ENCODE peak calls at places on chromosomes 13 and 19, in seven cellular contexts. W is Caco-2, R is astrocyte of the spinal cord, N is IMR-90, M is keratinocyte, D is HL-60, Z is neural crest cell. E is an unnamed sample.
A peak's percentile ranks its signal among the peaks of the same experiment; 100 is the strongest.

GRCh38 chr13:97574926-97575325 is 141.0 kb downstream of the RAP2A start:
- DNase-seq in W (peak; percentile 54), R (peak; percentile 3), N (peak; percentile 52), M (no peak), D (peak; percentile 8), Z (no peak), E (no peak)

GRCh38 chr19:39645800-39646411 is 9.8 kb upstream of the LGALS16 start:
- DNase-seq in W (no peak), R (peak; percentile 14), N (peak; percentile 15), M (no peak), D (no peak), Z (peak; percentile 38), E (peak; percentile 77)

GRCh38 chr19:46975918-46976782 is 43.5 kb upstream of the NPAS1 start:
- DNase-seq in W (peak; percentile 86), R (peak; percentile 96), N (peak; percentile 93), M (peak; percentile 54), D (no peak), Z (no peak), E (peak; percentile 44)

GRCh38 chr13:32940601-32941000 is 75.6 kb upstream of the KL start:
- DNase-seq in W (no peak), R (peak; percentile 70), N (peak; percentile 56), M (no peak), D (no peak), Z (no peak), E (no peak)

GRCh38 chr19:14473073-14473790 is 1.9 kb downstream of the PTGER1 start:
- DNase-seq in W (no peak), R (no peak), N (no peak), M (no peak), D (no peak), Z (no peak), E (no peak)

GRCh38 chr19:41872775-41873647 is 4.1 kb upstream of the CD79A start:
- DNase-seq in W (peak; percentile 93), R (peak; percentile 64), N (peak; percentile 59), M (no peak), D (peak; percentile 89), Z (peak; percentile 53), E (peak; percentile 79)

GRCh38 chr19:3613765-3614661 is 7.3 kb upstream of the TBXA2R start:
- DNase-seq in W (no peak), R (no peak), N (no peak), M (no peak), D (no peak), Z (no peak), E (no peak)

GRCh38 chr19:28313633-28314032 is 899.3 kb downstream of the UQCRFS1 start:
- DNase-seq in W (no peak), R (peak; percentile 73), N (peak; percentile 17), M (no peak), D (no peak), Z (no peak), E (no peak)

GRCh38 chr19:920051-920857 is 3.1 kb downstream of the KISS1R start:
- DNase-seq in W (peak; percentile 59), R (no peak), N (no peak), M (no peak), D (peak; percentile 45), Z (no peak), E (peak; percentile 57)

GRCh38 chr13:31627097-31627496 is 112.2 kb upstream of the RXFP2 start:
- DNase-seq in W (no peak), R (peak; percentile 72), N (peak; percentile 39), M (no peak), D (no peak), Z (no peak), E (no peak)

GRCh38 chr13:110639935-110640334 is 24.6 kb downstream of the NAXD start:
- DNase-seq in W (no peak), R (no peak), N (no peak), M (no peak), D (no peak), Z (no peak), E (no peak)

GRCh38 chr19:36707134-36707533 is 19.7 kb downstream of the ZNF567 start:
- DNase-seq in W (no peak), R (no peak), N (no peak), M (no peak), D (no peak), Z (no peak), E (no peak)

GRCh38 chr19:3176715-3177501 is 1.7 kb upstream of the S1PR4 start:
- DNase-seq in W (no peak), R (peak; percentile 43), N (peak; percentile 67), M (no peak), D (peak; percentile 49), Z (no peak), E (no peak)

GRCh38 chr13:77990973-77991372 is 72.3 kb upstream of the EDNRB start:
- DNase-seq in W (no peak), R (no peak), N (no peak), M (no peak), D (no peak), Z (no peak), E (no peak)

GRCh38 chr13:98293103-98293502 is 116.0 kb upstream of the RNF113B start:
- DNase-seq in W (peak; percentile 77), R (no peak), N (no peak), M (no peak), D (no peak), Z (no peak), E (no peak)

DNA sequence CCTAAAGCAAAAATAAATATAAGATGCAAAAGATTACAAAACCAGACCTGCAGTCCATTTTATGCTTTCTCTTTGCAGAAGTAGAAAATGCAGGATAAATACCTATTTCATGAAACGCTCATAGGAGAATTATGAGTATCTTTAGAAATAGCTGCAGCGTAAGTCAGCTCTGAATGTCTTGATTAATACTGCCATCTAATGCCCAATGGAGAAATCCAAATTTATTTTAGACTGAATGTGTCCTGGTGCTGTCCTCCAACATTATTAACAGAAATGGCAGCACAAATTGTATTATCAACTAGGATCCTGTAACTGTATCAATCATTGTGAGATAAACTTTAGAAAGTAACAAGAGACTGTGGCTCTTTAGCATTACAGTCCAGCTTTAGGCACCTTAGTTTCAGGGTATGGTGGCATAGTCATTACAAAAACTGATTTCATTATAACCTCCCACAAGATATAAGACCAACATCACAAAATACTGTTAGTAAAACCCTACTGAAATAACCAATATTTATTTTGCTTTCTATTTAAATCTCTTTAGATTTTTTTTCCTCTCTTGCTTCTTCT is 162.1 kb upstream of the MIR17HG start:
- DNase-seq in W (no peak), R (peak; percentile 46), N (peak; percentile 0), M (no peak), D (no peak), Z (no peak), E (no peak)
- TF ChIP-seq CTCF in W (peak; percentile 58), R (peak; percentile 23), N (no peak), M (no peak), D (no peak), Z (peak; percentile 69), E (peak; percentile 25)

GRCh38 chr19:16185925-16186234 is 670 bp downstream of the FAM32A start:
- DNase-seq in W (peak; percentile 57), R (no peak), N (no peak), M (no peak), D (peak; percentile 49), Z (no peak), E (no peak)
- TF ChIP-seq CTCF in W (peak; percentile 40), R (peak; percentile 59), N (peak; percentile 52), M (peak; percentile 30), D (no peak), Z (no peak), E (no peak)

DNA sequence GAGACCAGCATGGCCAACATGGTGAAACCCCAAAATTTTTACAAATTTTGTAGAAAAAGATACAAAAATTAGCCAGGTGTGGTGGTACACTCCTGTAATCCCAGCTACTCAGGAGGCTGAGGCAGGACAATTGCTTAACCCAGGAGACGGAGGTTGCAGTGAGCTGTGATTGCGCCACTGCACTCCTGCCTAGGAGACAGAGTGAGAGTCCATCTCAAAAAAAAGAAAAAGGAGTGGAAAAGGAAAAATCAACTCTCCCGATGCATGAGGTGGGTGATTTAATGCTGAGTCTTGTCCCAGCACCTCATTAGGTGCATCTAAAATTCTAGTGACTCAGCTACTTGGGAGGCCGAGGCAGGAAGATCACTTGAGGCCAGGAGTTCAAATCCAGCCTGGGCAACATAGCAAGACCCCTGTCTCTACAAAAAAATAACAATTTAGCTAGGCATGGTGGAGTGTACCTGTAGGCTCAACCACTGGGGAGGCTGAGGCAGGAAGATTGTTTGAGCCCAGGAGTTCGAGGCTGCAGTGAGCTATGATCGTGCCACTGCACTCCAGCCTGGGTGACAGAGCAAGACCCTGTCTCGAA is 19.8 kb downstream of the GTPBP3 start:
- DNase-seq in W (no peak), R (no peak), N (no peak), M (no peak), D (peak; percentile 12), Z (no peak), E (no peak)
- TF ChIP-seq CTCF in W (no peak), R (no peak), N (no peak), M (no peak), D (no peak), Z (no peak), E (no peak)

DNA sequence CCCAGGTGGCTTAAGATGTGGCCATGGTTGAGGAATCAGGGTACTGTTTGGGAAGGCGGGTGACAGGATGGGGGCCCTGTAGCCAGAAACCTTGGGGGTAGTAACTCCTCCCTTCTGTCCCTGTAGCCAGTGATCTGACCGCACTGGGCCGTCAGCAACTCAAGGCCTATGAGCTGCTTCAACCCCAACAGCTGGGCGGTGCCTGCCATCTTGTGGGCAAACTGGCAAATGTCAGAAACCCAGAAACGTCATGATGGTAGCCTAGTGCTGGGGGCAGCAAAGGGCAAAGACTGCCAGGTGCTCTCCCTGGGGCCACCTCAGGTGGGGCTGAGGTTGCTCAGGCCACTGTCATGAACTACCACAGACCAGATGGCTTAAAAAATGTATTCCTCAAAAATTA is 3.5 kb downstream of the COPE start:
- DNase-seq in W (peak; percentile 51), R (peak; percentile 18), N (peak; percentile 30), M (no peak), D (peak; percentile 46), Z (peak; percentile 35), E (peak; percentile 40)
- TF ChIP-seq CTCF in W (peak; percentile 33), R (peak; percentile 43), N (peak; percentile 42), M (peak; percentile 46), D (peak; percentile 23), Z (peak; percentile 52), E (peak; percentile 27)

DNA sequence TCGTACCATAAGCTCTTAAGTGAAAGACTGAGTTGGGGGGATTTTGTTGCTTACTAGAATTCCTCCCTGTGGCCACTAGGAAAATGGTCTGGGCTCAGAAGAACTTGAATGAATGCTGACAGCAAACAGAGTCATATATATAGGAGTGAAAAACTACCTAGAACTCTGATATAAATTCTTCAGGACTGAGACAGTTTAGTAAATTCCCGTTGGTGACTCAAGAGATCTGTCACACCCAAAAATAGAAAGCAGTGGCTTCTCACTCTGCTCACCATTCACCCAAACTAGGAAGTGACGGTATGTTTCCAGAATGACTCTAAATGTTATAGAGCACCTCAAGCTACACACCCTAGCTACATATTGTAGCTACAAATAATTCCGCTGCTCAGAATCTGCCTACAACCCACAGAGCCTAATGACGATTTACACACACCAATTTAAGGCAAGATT is 116.2 kb downstream of the TBC1D4 start:
- DNase-seq in W (no peak), R (peak; percentile 84), N (peak; percentile 86), M (peak; percentile 82), D (no peak), Z (no peak), E (no peak)
- TF ChIP-seq CTCF in W (no peak), R (no peak), N (peak; percentile 27), M (peak; percentile 25), D (no peak), Z (no peak), E (no peak)

E was measured in nephron progenitor cell.